ENCODE peak calls at places on chromosomes 3 and 15, in five cellular contexts. Q is HepG2, E is A549, X is K562, R is GM12878. B is an unnamed sample.

GRCh38 chr3:194166682-194167479 is 30.9 kb downstream of the HES1 start:
- DNase-seq in Q (no peak), E (no peak), R (no peak), X (peak; percentile 69), B (peak; percentile 44)

GRCh38 chr3:181699171-181699903 is 12.4 kb upstream of the SOX2 start:
- DNase-seq in R (no peak), X (no peak), Q (no peak), E (no peak), B (peak; percentile 77)

GRCh38 chr15:65416845-65417416 is 5.8 kb downstream of the IGDCC4 start:
- DNase-seq in Q (no peak), E (no peak), X (no peak), R (no peak), B (peak; percentile 94)

GRCh38 chr15:25620466-25620865 is 181.6 kb upstream of the UBE3A start:
- DNase-seq in Q (no peak), R (no peak), X (no peak), E (no peak), B (no peak)

GRCh38 chr3:52380023-52380422 is 63.9 kb downstream of the DNAH1 start:
- DNase-seq in X (peak; percentile 20), Q (no peak), E (no peak), R (no peak), B (no peak)

GRCh38 chr15:70034596-70034995 is 63.1 kb downstream of the TLE3 start:
- DNase-seq in R (no peak), Q (no peak), X (no peak), E (no peak), B (no peak)

GRCh38 chr3:8556470-8556869 is 54.8 kb downstream of the LMCD1 start:
- DNase-seq in Q (no peak), X (no peak), E (no peak), R (no peak), B (no peak)

GRCh38 chr3:132344666-132345280 is 27.6 kb downstream of the ACP3 start:
- DNase-seq in X (no peak), E (no peak), Q (no peak), R (no peak), B (no peak)

DNA sequence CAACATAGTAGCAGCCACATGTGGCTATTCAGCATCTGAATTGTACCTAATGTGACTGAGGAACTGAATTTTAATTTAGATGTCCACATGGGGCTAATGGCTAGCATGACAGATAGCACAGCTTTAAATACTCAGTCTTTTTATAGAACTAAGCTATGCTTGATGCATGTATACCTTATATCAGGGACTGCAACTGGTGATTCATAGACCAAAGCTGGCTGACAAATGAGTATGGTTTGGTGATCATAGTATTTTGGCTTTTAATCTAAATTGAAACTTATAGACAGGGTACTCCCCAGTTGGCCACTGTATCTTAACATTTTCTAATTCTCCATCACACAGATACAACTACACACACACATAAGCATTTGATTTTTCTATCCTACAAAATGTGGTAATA is 83.6 kb downstream of the IGSF11 start:
- DNase-seq in R (no peak), Q (no peak), X (no peak), E (no peak), B (no peak)
- H3K4me2 ChIP-seq in R (no peak overlapping the region), Q (no peak overlapping the region), X (no peak overlapping the region), E (no peak overlapping the region), B (no peak overlapping the region)

DNA sequence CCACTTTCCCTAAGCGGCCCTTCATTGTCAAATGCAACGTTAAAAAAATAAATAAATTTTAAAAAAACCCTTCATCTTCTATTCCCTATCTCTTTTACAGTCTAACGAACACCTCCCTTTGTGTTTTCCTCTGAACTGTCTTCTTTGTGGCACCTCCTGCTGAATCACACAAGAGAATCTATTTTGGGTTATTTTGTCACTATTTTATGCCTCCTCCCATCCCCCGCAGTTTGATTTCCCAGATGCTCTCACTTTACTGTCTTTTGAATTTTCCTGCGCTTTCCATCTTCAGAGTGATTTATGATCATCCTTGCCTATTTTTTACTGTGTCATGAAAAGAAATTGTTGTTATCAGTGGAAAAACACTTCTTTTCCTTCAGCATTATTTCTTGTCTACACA is 32.5 kb downstream of the RYR3 start:
- DNase-seq in E (no peak), X (no peak), Q (no peak), R (no peak), B (no peak)
- TF ChIP-seq JUNB in E (no peak), X (no peak), Q (no peak), R (no peak), B (no peak)

GRCh38 chr3:116270053-116270452 is 175.2 kb downstream of the LSAMP start:
- DNase-seq in E (no peak), R (no peak), Q (no peak), X (no peak), B (no peak)
- H3K4me2 ChIP-seq in E (no peak overlapping the region), R (no peak overlapping the region), Q (no peak overlapping the region), X (no peak overlapping the region), B (no peak overlapping the region)

GRCh38 chr3:148162132-148162531 is 535.6 kb upstream of the AGTR1 start:
- DNase-seq in Q (no peak), R (no peak), X (no peak), E (no peak), B (peak; percentile 20)

GRCh38 chr3:148158210-148158609 is 539.5 kb upstream of the AGTR1 start:
- DNase-seq in Q (no peak), X (no peak), R (no peak), E (no peak), B (no peak)
- TF ChIP-seq JUNB in Q (no peak), X (no peak), R (no peak), E (no peak), B (no peak)

DNA sequence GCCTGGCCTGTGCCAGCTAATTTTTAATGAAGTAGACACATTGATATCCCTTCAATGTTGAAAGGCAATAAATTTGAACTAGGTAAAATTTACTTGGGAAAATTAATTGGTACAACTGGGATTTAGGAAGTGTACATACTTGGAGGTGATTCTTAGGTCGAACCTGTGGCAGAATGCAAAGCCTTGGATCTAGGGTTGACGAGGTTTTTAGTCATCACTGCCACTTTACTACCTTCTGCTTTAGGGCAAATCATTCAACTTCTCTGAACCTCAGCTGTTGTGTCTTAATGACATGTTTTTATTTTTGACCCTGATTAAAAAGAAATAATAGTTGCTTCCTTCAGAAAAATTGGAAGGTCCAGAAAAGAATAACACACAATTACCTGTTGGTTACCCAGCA is 2.5 kb downstream of the APPL1 start:
- DNase-seq in E (no peak), X (no peak), R (no peak), Q (no peak), B (no peak)
- H3K4me2 ChIP-seq in E (no peak overlapping the region), X (no peak overlapping the region), R (peak overlapping the region; percentile 80), Q (no peak overlapping the region), B (no peak overlapping the region)

GRCh38 chr3:171874251-171874679 is 31.1 kb downstream of the TMEM212 start:
- DNase-seq in Q (peak; percentile 5), E (peak; percentile 14), X (no peak), R (no peak), B (peak; percentile 47)
- TF ChIP-seq JUNB in Q (no peak), E (no peak), X (no peak), R (no peak), B (no peak)

GRCh38 chr3:148903941-148904340 is 38.8 kb downstream of the CPA3 start:
- DNase-seq in R (no peak), Q (no peak), X (no peak), E (no peak), B (no peak)

GRCh38 chr3:148903022-148903442 is 37.9 kb downstream of the CPA3 start:
- DNase-seq in X (no peak), E (no peak), R (no peak), Q (no peak), B (no peak)

DNA sequence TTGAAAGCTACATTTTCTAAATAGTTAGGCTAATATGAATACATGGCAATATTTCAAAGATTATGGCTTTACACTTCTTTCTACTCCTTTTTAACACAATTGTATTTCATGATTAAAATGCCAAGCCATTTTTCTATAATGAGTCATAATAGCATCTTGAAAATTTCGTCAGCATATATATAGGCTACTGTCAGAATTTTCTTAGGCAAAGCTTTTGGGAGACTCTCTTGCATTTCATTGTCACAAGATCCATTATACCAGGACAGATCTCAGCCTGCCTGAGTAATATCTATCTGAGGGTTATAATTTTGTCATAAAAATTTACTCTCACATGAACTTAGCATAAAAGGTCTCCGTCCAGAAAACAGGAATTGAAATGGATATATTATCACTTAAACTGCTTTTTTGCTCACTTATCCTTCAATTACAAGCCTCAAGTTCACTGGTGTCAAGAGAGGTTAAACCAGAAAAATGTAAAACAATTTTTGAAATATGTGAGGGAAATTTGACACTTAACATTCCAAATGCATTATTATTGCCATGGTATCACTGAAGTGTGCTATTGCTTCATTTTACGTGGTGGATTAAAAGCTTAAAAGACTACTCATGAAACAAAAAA is 37.2 kb downstream of the CPA3 start:
- DNase-seq in E (no peak), Q (no peak), R (no peak), X (no peak), B (no peak)
- H3K4me2 ChIP-seq in E (no peak overlapping the region), Q (no peak overlapping the region), R (no peak overlapping the region), X (no peak overlapping the region), B (no peak overlapping the region)

GRCh38 chr15:78072080-78072892 is 5.2 kb downstream of the TBC1D2B start:
- DNase-seq in E (no peak), R (no peak), X (no peak), Q (peak; percentile 56), B (no peak)
- TF ChIP-seq JUNB in E (no peak), R (no peak), X (no peak), Q (no peak), B (no peak)

GRCh38 chr3:99909714-99910508 is 92.2 kb downstream of the CMSS1 start:
- DNase-seq in X (no peak), Q (peak; percentile 42), E (peak; percentile 44), R (no peak), B (no peak)
- H3K4me2 ChIP-seq in X (no peak overlapping the region), Q (no peak overlapping the region), E (peak overlapping the region; percentile 68), R (no peak overlapping the region), B (peak overlapping the region; percentile 7)

GRCh38 chr3:160128086-160128485 is 97.1 kb upstream of the C3orf80 start:
- DNase-seq in X (no peak), E (no peak), R (no peak), Q (no peak), B (no peak)

GRCh38 chr3:160130950-160131349 is 94.3 kb upstream of the C3orf80 start:
- DNase-seq in Q (no peak), R (no peak), E (no peak), X (no peak), B (no peak)

GRCh38 chr3:160127308-160127707 is 97.9 kb upstream of the C3orf80 start:
- DNase-seq in Q (no peak), R (no peak), X (no peak), E (no peak), B (no peak)

GRCh38 chr3:160132226-160132625 is 93.0 kb upstream of the C3orf80 start:
- DNase-seq in Q (no peak), E (no peak), X (no peak), R (no peak), B (no peak)

GRCh38 chr3:160129459-160130061 is 95.7 kb upstream of the C3orf80 start:
- DNase-seq in R (peak; percentile 19), Q (no peak), E (peak; percentile 38), X (no peak), B (no peak)
- TF ChIP-seq JUNB in R (no peak), Q (no peak), E (peak; percentile 94), X (no peak), B (no peak)